ENCODE peak calls at places on chromosomes 12 and 14, in four cellular contexts. K, I, U and E are unnamed samples. For H3K4me1, the result is how much of the 10 kb centered on the place peaks cover.

GRCh38 chr12:50246873-50247612 is 36.3 kb downstream of the LIMA1 start:
- DNase-seq in U (peak), I (peak), K (peak), E (peak)

GRCh38 chr12:8953773-8954402 is 4.4 kb upstream of the M6PR start:
- DNase-seq in I (no peak), U (no peak), K (no peak), E (no peak)

GRCh38 chr12:103495783-103496456 is at the start of gene C12orf42:
- DNase-seq in I (no peak), K (no peak), U (peak), E (peak)

GRCh38 chr12:54579696-54580333 is 8.6 kb downstream of the PPP1R1A start:
- DNase-seq in K (peak), I (peak), U (peak), E (peak)

GRCh38 chr12:107360033-107360432 is 266.7 kb upstream of the CRY1 start:
- DNase-seq in I (no peak), K (no peak), U (no peak), E (no peak)

GRCh38 chr12:5511644-5512584 is 80.0 kb downstream of the NTF3 start:
- DNase-seq in U (peak), K (no peak), I (no peak), E (peak)

GRCh38 chr14:53127832-53128231 is 25.3 kb downstream of the DDHD1 start:
- DNase-seq in K (no peak), I (no peak), U (no peak), E (no peak)

GRCh38 chr12:3962661-3963483 is 89.7 kb upstream of the PARP11 start:
- DNase-seq in I (no peak), K (no peak), U (peak), E (no peak)

GRCh38 chr12:63844391-63845341 is at the start of gene SRGAP1:
- DNase-seq in U (peak), I (peak), K (peak), E (peak)

GRCh38 chr12:64039285-64039871 is 182.7 kb downstream of the KICS2 start:
- DNase-seq in K (no peak), U (peak), I (no peak), E (peak)

GRCh38 chr12:49867580-49868341 is 24.9 kb upstream of the BCDIN3D start:
- DNase-seq in U (peak), I (no peak), K (no peak), E (no peak)

GRCh38 chr14:68408680-68409079 is 384.2 kb downstream of the ZFP36L1 start:
- DNase-seq in I (no peak), U (peak), K (no peak), E (peak)

GRCh38 chr14:89339158-89339557 is 77.9 kb downstream of the FOXN3 start:
- DNase-seq in U (no peak), K (no peak), I (no peak), E (no peak)

GRCh38 chr14:89337912-89338311 is 79.1 kb downstream of the FOXN3 start:
- DNase-seq in K (peak), I (peak), U (peak), E (no peak)

GRCh38 chr14:89339579-89339978 is 77.5 kb downstream of the FOXN3 start:
- DNase-seq in I (no peak), U (no peak), K (no peak), E (no peak)

GRCh38 chr14:89337161-89337560 is 79.9 kb downstream of the FOXN3 start:
- DNase-seq in I (no peak), K (no peak), U (no peak), E (no peak)

DNA sequence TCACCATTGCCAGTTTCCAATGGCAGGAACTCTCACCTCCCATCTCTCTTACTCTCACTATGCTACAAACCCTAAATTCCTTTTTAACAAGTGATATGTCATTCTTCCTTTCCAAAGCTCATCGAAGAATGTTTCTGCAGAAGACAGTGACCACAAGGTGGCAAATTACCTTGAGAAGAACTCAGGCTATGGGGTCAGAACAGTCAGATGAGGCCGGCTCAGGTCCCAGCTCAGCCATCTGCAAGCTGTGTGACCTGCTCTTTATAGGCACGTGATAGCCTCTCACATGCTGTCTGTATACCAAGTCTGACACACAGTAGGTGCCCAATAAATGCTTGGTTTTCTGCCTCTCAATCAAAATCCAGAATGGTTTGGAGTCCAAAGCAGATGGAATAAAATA is 80.7 kb downstream of the FOXN3 start:
- DNase-seq in U (no peak), K (no peak), I (no peak), E (no peak)
- TF ChIP-seq CTCF in U (no peak), K (no peak), I (no peak), E (no peak)

GRCh38 chr14:95522116-95522515 is 5.7 kb upstream of the SYNE3 start:
- DNase-seq in K (peak), I (no peak), U (no peak), E (no peak)

GRCh38 chr14:95522556-95522955 is 6.1 kb upstream of the SYNE3 start:
- DNase-seq in K (peak), U (no peak), I (no peak), E (no peak)

GRCh38 chr14:95519699-95520098 is 3.2 kb upstream of the SYNE3 start:
- DNase-seq in K (peak), U (peak), I (peak), E (peak)

GRCh38 chr14:95520346-95520745 is 3.9 kb upstream of the SYNE3 start:
- DNase-seq in U (no peak), I (no peak), K (no peak), E (no peak)

GRCh38 chr14:95521001-95521400 is 4.6 kb upstream of the SYNE3 start:
- DNase-seq in I (no peak), K (peak), U (no peak), E (no peak)
- H3K4me1 ChIP-seq in I (half or more), K (half or more), U (under half), E (half or more)

GRCh38 chr14:66371776-66372175 is 114.4 kb upstream of the CCDC196 start:
- DNase-seq in K (no peak), I (no peak), U (no peak), E (no peak)
- TF ChIP-seq CTCF in K (no peak), I (no peak), U (no peak), E (no peak)

GRCh38 chr12:92110083-92110640 is 35.5 kb downstream of the BTG1 start:
- DNase-seq in K (no peak), I (no peak), U (no peak), E (peak)
- H3K4me1 ChIP-seq in K (under half), I (under half), U (under half), E (under half)

GRCh38 chr14:64765740-64766302 is 61.6 kb downstream of the PLEKHG3 start:
- DNase-seq in I (no peak), K (no peak), U (no peak), E (no peak)

GRCh38 chr14:64767215-64767964 is 63.2 kb downstream of the PLEKHG3 start:
- DNase-seq in I (no peak), K (no peak), U (no peak), E (no peak)

GRCh38 chr14:64764641-64765520 is 60.7 kb downstream of the PLEKHG3 start:
- DNase-seq in K (peak), U (peak), I (peak), E (peak)

GRCh38 chr14:64768401-64769095 is 64.3 kb downstream of the PLEKHG3 start:
- DNase-seq in U (no peak), K (no peak), I (no peak), E (no peak)

DNA sequence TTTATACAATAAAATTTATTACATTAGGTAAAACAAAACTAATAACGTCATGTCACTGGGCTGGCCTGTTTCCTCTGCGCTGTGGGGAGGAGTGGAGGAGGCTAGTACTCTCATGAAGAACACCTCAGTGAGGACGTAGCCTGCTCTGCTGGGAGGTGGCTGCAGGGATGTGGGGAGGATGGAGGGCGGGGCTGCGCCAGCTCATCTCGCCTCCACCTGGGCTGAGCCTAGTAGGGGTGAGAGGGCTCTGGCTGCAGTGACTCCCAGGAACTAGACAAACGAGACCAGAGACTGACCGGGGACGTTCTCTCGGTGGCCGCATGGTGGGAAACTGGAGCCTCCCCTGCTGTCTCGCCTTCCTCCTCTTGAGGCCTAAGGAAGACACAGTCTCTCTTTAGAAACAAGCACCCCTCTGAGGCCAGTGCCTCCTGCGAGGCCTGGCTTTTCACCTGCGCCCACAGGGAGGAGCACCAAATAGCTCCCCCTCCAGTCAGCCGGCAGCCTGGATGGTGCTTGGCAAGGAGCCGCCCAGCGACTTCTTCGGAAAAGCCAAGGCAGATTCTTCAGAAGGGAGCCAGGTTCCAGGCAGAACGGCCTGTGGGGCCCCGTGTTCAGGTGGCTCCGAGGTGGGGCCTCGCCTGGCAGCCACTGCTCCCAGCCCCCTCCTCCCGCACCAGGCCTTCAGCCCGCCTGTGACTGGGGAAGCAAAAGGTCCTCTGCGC is 62.4 kb downstream of the PLEKHG3 start:
- DNase-seq in U (no peak), I (no peak), K (no peak), E (no peak)
- TF ChIP-seq CTCF in U (no peak), I (no peak), K (no peak), E (no peak)

GRCh38 chr14:104390221-104390931 is 189.2 kb upstream of the C14orf180 start:
- DNase-seq in U (no peak), K (no peak), I (no peak), E (no peak)

GRCh38 chr14:104390941-104391901 is 188.3 kb upstream of the C14orf180 start:
- DNase-seq in U (no peak), I (no peak), K (no peak), E (no peak)

GRCh38 chr14:104388011-104388521 is 191.5 kb upstream of the C14orf180 start:
- DNase-seq in U (no peak), K (no peak), I (no peak), E (no peak)

GRCh38 chr14:104388631-104389325 is 190.8 kb upstream of the C14orf180 start:
- DNase-seq in U (no peak), K (no peak), I (no peak), E (no peak)

DNA sequence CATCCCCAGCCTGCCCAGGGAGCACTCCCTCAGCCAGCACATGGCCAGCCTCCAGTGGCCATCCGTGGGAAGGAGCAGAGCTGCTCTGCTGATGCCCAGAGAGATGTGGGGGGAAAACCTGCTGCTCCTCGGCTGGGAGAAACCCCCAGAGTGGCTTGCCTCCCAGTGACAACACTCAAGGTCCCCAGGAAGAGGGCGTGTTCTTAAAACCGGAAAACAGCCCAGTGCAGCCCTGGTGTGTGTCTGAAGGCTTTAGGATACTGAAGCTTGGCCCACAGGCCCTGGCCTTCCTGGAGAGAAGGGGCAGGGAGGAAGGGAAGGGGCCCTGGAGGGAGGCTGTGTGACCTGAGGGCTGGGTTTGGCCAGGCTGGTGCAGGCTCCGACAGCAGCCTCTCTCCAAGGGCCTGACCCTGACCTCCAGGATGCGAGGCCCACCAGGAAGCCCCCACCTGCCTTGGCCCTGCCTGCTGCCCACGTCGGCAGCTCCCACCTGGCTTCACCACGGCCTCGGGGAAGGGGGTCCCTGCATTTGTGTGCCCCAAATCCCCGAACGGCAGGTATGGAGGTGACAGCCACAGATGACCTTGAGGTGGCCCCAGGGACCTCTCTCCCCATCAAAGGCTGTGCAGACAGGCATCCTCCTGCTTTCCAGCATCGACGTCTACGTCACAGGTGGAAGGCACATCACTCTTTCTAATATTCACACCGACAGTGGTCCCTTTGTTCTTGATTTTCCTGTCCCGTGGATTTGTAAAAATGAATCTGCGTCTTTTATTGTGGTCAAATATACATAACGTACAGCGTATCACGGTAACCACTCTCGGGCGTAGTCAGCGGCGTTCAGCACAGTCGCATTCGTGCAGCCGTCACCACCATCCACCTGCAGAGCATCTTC is 190.0 kb upstream of the C14orf180 start:
- DNase-seq in K (no peak), U (no peak), I (no peak), E (no peak)
- H3K4me1 ChIP-seq in K (under half), U (under half), I (under half), E (under half)

GRCh38 chr14:32468955-32469354 is 139.9 kb downstream of the AKAP6 start:
- DNase-seq in U (peak), K (peak), I (no peak), E (peak)
- TF ChIP-seq CTCF in U (no peak), K (no peak), I (no peak), E (no peak)

DNA sequence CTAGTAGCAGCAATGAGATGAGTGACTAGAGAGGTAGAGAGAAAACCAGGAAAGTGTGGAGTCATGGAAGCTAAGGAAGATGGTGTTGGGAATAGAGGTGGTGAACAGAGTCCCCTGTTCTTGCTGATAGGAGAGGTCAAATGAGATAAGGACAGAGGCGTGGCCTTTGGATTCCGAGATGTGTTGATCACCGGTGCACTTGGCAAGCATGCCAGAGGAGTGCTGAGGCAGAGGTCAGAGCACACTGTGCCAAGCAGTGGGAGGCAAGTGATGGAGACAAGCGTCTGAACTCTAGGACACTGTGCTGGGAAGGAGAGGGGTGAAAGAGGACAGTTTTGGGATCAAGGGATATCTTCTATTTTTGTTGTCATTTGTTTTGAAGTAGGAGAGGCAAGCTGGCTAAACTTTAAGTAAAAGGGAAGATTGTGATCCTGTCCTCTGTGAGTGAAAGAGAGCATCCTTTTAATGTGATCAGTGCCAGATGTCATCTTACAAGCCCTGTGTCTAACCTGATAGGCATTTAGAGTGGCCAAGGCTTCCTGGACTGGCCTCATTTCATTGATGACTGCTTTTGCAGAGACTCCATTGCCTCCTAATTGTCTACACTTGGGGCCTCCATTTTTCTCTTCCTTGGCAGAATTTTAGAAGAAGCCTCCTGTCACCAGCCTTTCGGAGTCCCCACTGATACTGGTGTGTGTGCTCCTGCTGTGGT is 336.4 kb downstream of the CACNA1C start:
- DNase-seq in I (no peak), K (no peak), U (no peak), E (no peak)
- H3K4me1 ChIP-seq in I (under half), K (under half), U (under half), E (under half)

DNA sequence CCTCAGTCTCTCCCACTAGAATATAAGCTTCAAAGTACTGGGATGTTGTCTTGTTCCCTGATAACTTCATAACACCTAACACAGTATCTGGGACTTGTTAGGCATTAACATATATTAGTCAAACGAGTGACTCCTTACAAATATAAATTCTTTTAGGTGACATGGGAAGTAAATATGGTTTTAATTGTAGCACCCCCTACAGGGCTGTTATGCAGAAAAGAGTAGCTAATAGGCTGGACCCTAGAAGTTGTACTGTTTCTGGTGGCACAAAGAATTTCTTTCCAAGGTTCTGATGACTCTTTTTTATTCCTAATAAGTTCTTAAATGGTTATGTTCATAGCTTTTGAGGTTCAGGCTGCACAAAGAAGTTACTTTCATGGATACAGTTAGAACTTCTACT is 29.8 kb downstream of the GPATCH2L start:
- DNase-seq in I (no peak), U (peak), K (no peak), E (peak)
- TF ChIP-seq CTCF in I (no peak), U (peak), K (no peak), E (peak)

GRCh38 chr12:65925626-65926025 is 101.3 kb downstream of the HMGA2 start:
- DNase-seq in I (no peak), U (no peak), K (no peak), E (peak)
- H3K4me1 ChIP-seq in I (under half), U (under half), K (under half), E (half or more)